ENCODE peak calls at places on chromosome 20, in eight cellular contexts. M is amniotic stem cell, C is mucosa of gallbladder, R is HT1080, J is midbrain, B is mucosa of descending colon, Q is NCI-H446, U is RPMI8226. X is an unnamed sample.

GRCh38 chr20:22507240-22507961 is 77.0 kb downstream of the FOXA2 start:
- DNase-seq in R (no peak), U (peak; percentile 78), C (no peak), B (no peak), Q (no peak), J (no peak), M (no peak), X (no peak)

GRCh38 chr20:48684501-48685041 is 143.2 kb downstream of the PREX1 start:
- DNase-seq in U (no peak), M (no peak), R (peak; percentile 25), B (no peak), J (no peak), Q (no peak), C (no peak), X (no peak)

GRCh38 chr20:11200423-11200822 is 526.6 kb upstream of the JAG1 start:
- DNase-seq in Q (no peak), R (no peak), U (no peak), M (no peak), B (no peak), C (no peak), J (no peak), X (no peak)

GRCh38 chr20:13029687-13030510 is 21.1 kb downstream of the SPTLC3 start:
- DNase-seq in R (peak; percentile 98), B (no peak), U (no peak), J (no peak), C (peak; percentile 40), Q (no peak), M (peak; percentile 70), X (peak; percentile 97)

GRCh38 chr20:50339196-50339901 is 148.7 kb downstream of the CEBPB start:
- DNase-seq in J (no peak), C (no peak), R (peak; percentile 56), B (no peak), M (peak; percentile 24), U (peak; percentile 38), Q (no peak), X (no peak)

GRCh38 chr20:59022754-59023153 is 3.5 kb downstream of the TUBB1 start:
- DNase-seq in J (no peak), M (no peak), B (no peak), R (no peak), Q (no peak), U (no peak), C (no peak), X (no peak)

GRCh38 chr20:33793011-33793931 is 17.9 kb upstream of the CHMP4B start:
- DNase-seq in R (peak; percentile 17), Q (no peak), U (no peak), M (no peak), C (peak; percentile 27), J (no peak), B (no peak), X (no peak)

GRCh38 chr20:39164642-39165041 is 202.5 kb downstream of the DHX35 start:
- DNase-seq in B (no peak), Q (no peak), M (no peak), R (no peak), C (no peak), J (no peak), U (no peak), X (no peak)